ENCODE peak calls at places on chromosome 3, in four cellular contexts. K, U, S and I are unnamed samples.

GRCh38 chr3:141421639-141422319 is 53.5 kb downstream of the ZBTB38 start:
- DNase-seq in U (no peak), S (no peak), K (no peak), I (no peak)

GRCh38 chr3:188673509-188674239 is 498.1 kb upstream of the TPRG1 start:
- DNase-seq in S (peak), U (no peak), K (peak), I (no peak)

GRCh38 chr3:108127301-108127988 is 36.6 kb upstream of the CD47 start:
- DNase-seq in K (peak), S (no peak), U (no peak), I (no peak)

GRCh38 chr3:8709801-8710524 is 23.6 kb upstream of the CAV3 start:
- DNase-seq in K (no peak), S (peak), U (no peak), I (no peak)

GRCh38 chr3:163951397-163951987 is 1126.8 kb downstream of the SI start:
- DNase-seq in S (no peak), U (no peak), K (no peak), I (no peak)

GRCh38 chr3:134370611-134371451 is 3.4 kb downstream of the AMOTL2 start:
- DNase-seq in K (no peak), S (no peak), U (no peak), I (no peak)

GRCh38 chr3:33063651-33064051 is 33.3 kb downstream of the GLB1 start:
- DNase-seq in S (peak), K (no peak), U (no peak), I (no peak)

GRCh38 chr3:134423153-134423552 is 48.9 kb upstream of the AMOTL2 start:
- DNase-seq in S (peak), U (peak), K (no peak), I (no peak)

GRCh38 chr3:178498866-178499265 is 37.4 kb upstream of the KCNMB2 start:
- DNase-seq in S (peak), U (no peak), K (no peak), I (no peak)

GRCh38 chr3:169147246-169148008 is 516.1 kb downstream of the MECOM start:
- DNase-seq in U (peak), S (peak), K (peak), I (peak)

GRCh38 chr3:8848696-8849131 is 79.3 kb upstream of the OXTR start:
- DNase-seq in K (peak), U (no peak), S (peak), I (no peak)

GRCh38 chr3:121757087-121757811 is 7.7 kb upstream of the GOLGB1 start:
- DNase-seq in U (no peak), K (no peak), S (no peak), I (no peak)

GRCh38 chr3:24550588-24550987 is 55.9 kb upstream of the THRB start:
- DNase-seq in K (peak), U (no peak), S (peak), I (no peak)

GRCh38 chr3:19216669-19217337 is 68.5 kb downstream of the KCNH8 start:
- DNase-seq in U (no peak), K (no peak), S (no peak), I (peak)

GRCh38 chr3:110773413-110773954 is 298.1 kb upstream of the NECTIN3 start:
- DNase-seq in U (no peak), K (peak), S (no peak), I (no peak)

GRCh38 chr3:16945330-16945729 is 60.6 kb downstream of the PLCL2 start:
- DNase-seq in U (no peak), K (no peak), S (no peak), I (no peak)

GRCh38 chr3:178385280-178385952 is 150.8 kb upstream of the KCNMB2 start:
- DNase-seq in U (peak), K (peak), S (peak), I (no peak)

GRCh38 chr3:107846282-107846852 is 244.5 kb downstream of the CD47 start:
- DNase-seq in U (peak), S (peak), K (peak), I (no peak)

GRCh38 chr3:197023998-197024651 is 5.5 kb downstream of the MELTF start:
- DNase-seq in S (no peak), K (no peak), U (no peak), I (no peak)

GRCh38 chr3:108093616-108094015 is 2.8 kb upstream of the CD47 start:
- DNase-seq in U (no peak), K (no peak), S (no peak), I (no peak)

GRCh38 chr3:163071684-163072083 is 1575.1 kb downstream of the OTOL1 start:
- DNase-seq in K (peak), U (no peak), S (no peak), I (no peak)

GRCh38 chr3:85185495-85185894 is 226.7 kb downstream of the CADM2 start:
- DNase-seq in S (no peak), U (no peak), K (no peak), I (no peak)

GRCh38 chr3:56800373-56801150 is 1.2 kb downstream of the ARHGEF3 start:
- DNase-seq in S (no peak), U (no peak), K (peak), I (no peak)

GRCh38 chr3:151107177-151107576 is 21.7 kb downstream of the MED12L start:
- DNase-seq in U (no peak), S (no peak), K (no peak), I (no peak)

GRCh38 chr3:183811638-183812037 is 13.7 kb downstream of the MAP6D1 start:
- DNase-seq in K (peak), S (no peak), U (no peak), I (no peak)

GRCh38 chr3:107045791-107046190 is 331.4 kb upstream of the CCDC54 start:
- DNase-seq in K (peak), U (no peak), S (no peak), I (no peak)

GRCh38 chr3:186162221-186162620 is 53.3 kb upstream of the ETV5 start:
- DNase-seq in U (no peak), S (no peak), K (no peak), I (peak)

GRCh38 chr3:74269689-74270088 is 344.8 kb downstream of the CNTN3 start:
- DNase-seq in U (no peak), K (no peak), S (no peak), I (no peak)

GRCh38 chr3:88032245-88032644 is 26.6 kb downstream of the CGGBP1 start:
- DNase-seq in S (no peak), U (no peak), K (no peak), I (no peak)

GRCh38 chr3:192861972-192862371 is 55.7 kb downstream of the MB21D2 start:
- DNase-seq in S (no peak), U (no peak), K (no peak), I (no peak)

GRCh38 chr3:101890716-101891115 is 41.4 kb downstream of the NFKBIZ start:
- DNase-seq in K (peak), U (no peak), S (peak), I (no peak)

GRCh38 chr3:133384331-133385027 is 15.4 kb upstream of the BFSP2 start:
- DNase-seq in K (peak), S (peak), U (no peak), I (peak)

GRCh38 chr3:190116551-190117067 is 4.1 kb downstream of the P3H2 start:
- DNase-seq in K (peak), U (peak), S (peak), I (no peak)

GRCh38 chr3:18443670-18444596 is 18.8 kb upstream of the SATB1 start:
- DNase-seq in K (no peak), U (no peak), S (peak), I (peak)

GRCh38 chr3:59690886-59691285 is 641.1 kb upstream of the CFAP20DC start:
- DNase-seq in K (no peak), S (no peak), U (no peak), I (no peak)

GRCh38 chr3:148975696-148976095 is 15.6 kb upstream of the GYG1 start:
- DNase-seq in S (no peak), U (no peak), K (no peak), I (no peak)

GRCh38 chr3:194857459-194858113 is 171.9 kb downstream of the FAM43A start:
- DNase-seq in S (no peak), U (no peak), K (no peak), I (no peak)

GRCh38 chr3:65406470-65406869 is 632.2 kb downstream of the MAGI1 start:
- DNase-seq in U (no peak), K (no peak), S (peak), I (no peak)